ENCODE peak calls at places on chromosome 3, in nine cellular contexts. One of them, this sample, is unnamed.

GRCh38 chr3:156561533-156561932 is 6.6 kb upstream of the SSR3 start:
- DNase-seq in GM12878: no peak
- DNase-seq in CD4-positive, alpha-beta memory T cell: no peak
- DNase-seq in lower lobe of right lung: no peak
- DNase-seq in A673: no peak
- DNase-seq in psoas muscle: no peak
- DNase-seq in heart right ventricle: no peak
- DNase-seq in sigmoid colon: no peak
- DNase-seq in BJ: no peak
- DNase-seq in this sample: no peak

GRCh38 chr3:60598668-60599067 is 652.6 kb downstream of the FHIT start:
- DNase-seq in CD4-positive, alpha-beta memory T cell: no peak
- DNase-seq in BJ: no peak
- DNase-seq in lower lobe of right lung: no peak
- DNase-seq in psoas muscle: no peak
- DNase-seq in heart right ventricle: no peak
- DNase-seq in A673: no peak
- DNase-seq in sigmoid colon: no peak
- DNase-seq in GM12878: no peak
- DNase-seq in this sample: no peak

GRCh38 chr3:186824430-186825139 is 17.9 kb upstream of the ADIPOQ start:
- DNase-seq in heart right ventricle: no peak
- DNase-seq in sigmoid colon: no peak
- DNase-seq in BJ: no peak
- DNase-seq in lower lobe of right lung: no peak
- DNase-seq in psoas muscle: no peak
- DNase-seq in GM12878: no peak
- DNase-seq in CD4-positive, alpha-beta memory T cell: no peak
- DNase-seq in A673: no peak
- DNase-seq in this sample: no peak

GRCh38 chr3:125148836-125149235 is 63.7 kb downstream of the SLC12A8 start:
- DNase-seq in GM12878: no peak
- DNase-seq in CD4-positive, alpha-beta memory T cell: no peak
- DNase-seq in lower lobe of right lung: peak; percentile 75
- DNase-seq in heart right ventricle: peak; percentile 62
- DNase-seq in sigmoid colon: peak; percentile 68
- DNase-seq in BJ: no peak
- DNase-seq in A673: no peak
- DNase-seq in psoas muscle: peak; percentile 74
- DNase-seq in this sample: peak; percentile 35

GRCh38 chr3:64023861-64024223 is 548 bp upstream of the PSMD6 start:
- DNase-seq in BJ: no peak
- DNase-seq in CD4-positive, alpha-beta memory T cell: no peak
- DNase-seq in lower lobe of right lung: no peak
- DNase-seq in GM12878: no peak
- DNase-seq in heart right ventricle: no peak
- DNase-seq in sigmoid colon: no peak
- DNase-seq in psoas muscle: no peak
- DNase-seq in A673: no peak
- DNase-seq in this sample: no peak

GRCh38 chr3:42080452-42080872 is 10.7 kb upstream of the TRAK1 start:
- DNase-seq in sigmoid colon: peak; percentile 85
- DNase-seq in psoas muscle: no peak
- DNase-seq in CD4-positive, alpha-beta memory T cell: no peak
- DNase-seq in lower lobe of right lung: no peak
- DNase-seq in GM12878: peak; percentile 38
- DNase-seq in A673: peak; percentile 18
- DNase-seq in BJ: no peak
- DNase-seq in heart right ventricle: no peak
- DNase-seq in this sample: no peak

GRCh38 chr3:134318166-134318565 is 56.1 kb downstream of the AMOTL2 start:
- DNase-seq in heart right ventricle: no peak
- DNase-seq in GM12878: no peak
- DNase-seq in lower lobe of right lung: no peak
- DNase-seq in BJ: no peak
- DNase-seq in A673: no peak
- DNase-seq in sigmoid colon: no peak
- DNase-seq in CD4-positive, alpha-beta memory T cell: no peak
- DNase-seq in psoas muscle: no peak
- DNase-seq in this sample: no peak

GRCh38 chr3:50262778-50263177 is 6.2 kb upstream of the SEMA3B start:
- DNase-seq in sigmoid colon: no peak
- DNase-seq in BJ: no peak
- DNase-seq in GM12878: no peak
- DNase-seq in A673: no peak
- DNase-seq in lower lobe of right lung: no peak
- DNase-seq in psoas muscle: no peak
- DNase-seq in CD4-positive, alpha-beta memory T cell: no peak
- DNase-seq in heart right ventricle: no peak
- DNase-seq in this sample: no peak

GRCh38 chr3:45887759-45888511 is 1.6 kb downstream of the CCR9 start:
- DNase-seq in heart right ventricle: no peak
- DNase-seq in lower lobe of right lung: no peak
- DNase-seq in psoas muscle: no peak
- DNase-seq in CD4-positive, alpha-beta memory T cell: no peak
- DNase-seq in BJ: no peak
- DNase-seq in sigmoid colon: no peak
- DNase-seq in A673: no peak
- DNase-seq in GM12878: no peak
- DNase-seq in this sample: no peak

GRCh38 chr3:102307442-102307841 is 127.4 kb upstream of the ZPLD1 start:
- DNase-seq in heart right ventricle: no peak
- DNase-seq in sigmoid colon: no peak
- DNase-seq in A673: no peak
- DNase-seq in lower lobe of right lung: no peak
- DNase-seq in GM12878: no peak
- DNase-seq in psoas muscle: no peak
- DNase-seq in BJ: no peak
- DNase-seq in CD4-positive, alpha-beta memory T cell: no peak
- DNase-seq in this sample: no peak

GRCh38 chr3:31055757-31056156 is 161.3 kb upstream of the GADL1 start:
- DNase-seq in BJ: no peak
- DNase-seq in GM12878: no peak
- DNase-seq in psoas muscle: no peak
- DNase-seq in A673: no peak
- DNase-seq in sigmoid colon: no peak
- DNase-seq in heart right ventricle: no peak
- DNase-seq in CD4-positive, alpha-beta memory T cell: no peak
- DNase-seq in lower lobe of right lung: no peak
- DNase-seq in this sample: no peak

GRCh38 chr3:155744626-155745324 is at the start of gene PLCH1:
- DNase-seq in GM12878: no peak
- DNase-seq in sigmoid colon: peak; percentile 74
- DNase-seq in CD4-positive, alpha-beta memory T cell: peak; percentile 37
- DNase-seq in psoas muscle: peak; percentile 70
- DNase-seq in BJ: no peak
- DNase-seq in A673: peak; percentile 90
- DNase-seq in heart right ventricle: peak; percentile 56
- DNase-seq in lower lobe of right lung: peak; percentile 83
- DNase-seq in this sample: peak; percentile 70

GRCh38 chr3:10459954-10460754 is 45.2 kb downstream of the ATP2B2 start:
- DNase-seq in GM12878: no peak
- DNase-seq in CD4-positive, alpha-beta memory T cell: peak; percentile 51
- DNase-seq in psoas muscle: peak; percentile 79
- DNase-seq in heart right ventricle: peak; percentile 66
- DNase-seq in lower lobe of right lung: no peak
- DNase-seq in BJ: no peak
- DNase-seq in sigmoid colon: no peak
- DNase-seq in A673: peak; percentile 75
- DNase-seq in this sample: peak; percentile 82

GRCh38 chr3:151100076-151100475 is 14.6 kb downstream of the MED12L start:
- DNase-seq in GM12878: no peak
- DNase-seq in psoas muscle: no peak
- DNase-seq in lower lobe of right lung: no peak
- DNase-seq in A673: no peak
- DNase-seq in CD4-positive, alpha-beta memory T cell: no peak
- DNase-seq in sigmoid colon: no peak
- DNase-seq in heart right ventricle: no peak
- DNase-seq in BJ: no peak
- DNase-seq in this sample: no peak

GRCh38 chr3:16932877-16933276 is 48.1 kb downstream of the PLCL2 start:
- DNase-seq in CD4-positive, alpha-beta memory T cell: no peak
- DNase-seq in heart right ventricle: no peak
- DNase-seq in sigmoid colon: no peak
- DNase-seq in lower lobe of right lung: no peak
- DNase-seq in GM12878: no peak
- DNase-seq in A673: no peak
- DNase-seq in BJ: no peak
- DNase-seq in psoas muscle: no peak
- DNase-seq in this sample: no peak

GRCh38 chr3:182729903-182730674 is 63.2 kb upstream of the ATP11B start:
- DNase-seq in A673: no peak
- DNase-seq in BJ: no peak
- DNase-seq in CD4-positive, alpha-beta memory T cell: no peak
- DNase-seq in heart right ventricle: no peak
- DNase-seq in lower lobe of right lung: no peak
- DNase-seq in sigmoid colon: no peak
- DNase-seq in psoas muscle: no peak
- DNase-seq in GM12878: peak; percentile 68
- DNase-seq in this sample: no peak

GRCh38 chr3:16328124-16328523 is 63.1 kb downstream of the OXNAD1 start:
- DNase-seq in psoas muscle: no peak
- DNase-seq in sigmoid colon: no peak
- DNase-seq in A673: no peak
- DNase-seq in heart right ventricle: no peak
- DNase-seq in lower lobe of right lung: no peak
- DNase-seq in BJ: no peak
- DNase-seq in GM12878: no peak
- DNase-seq in CD4-positive, alpha-beta memory T cell: no peak
- DNase-seq in this sample: no peak

GRCh38 chr3:112253301-112253971 is 40.6 kb downstream of the SLC9C1 start:
- DNase-seq in heart right ventricle: no peak
- DNase-seq in CD4-positive, alpha-beta memory T cell: no peak
- DNase-seq in sigmoid colon: no peak
- DNase-seq in GM12878: peak; percentile 66
- DNase-seq in A673: no peak
- DNase-seq in psoas muscle: no peak
- DNase-seq in BJ: no peak
- DNase-seq in lower lobe of right lung: no peak
- DNase-seq in this sample: no peak

GRCh38 chr3:41681479-41681878 is 280.4 kb downstream of the ULK4 start:
- DNase-seq in CD4-positive, alpha-beta memory T cell: no peak
- DNase-seq in BJ: peak; percentile 89
- DNase-seq in sigmoid colon: no peak
- DNase-seq in A673: peak; percentile 66
- DNase-seq in heart right ventricle: no peak
- DNase-seq in GM12878: no peak
- DNase-seq in lower lobe of right lung: no peak
- DNase-seq in psoas muscle: no peak
- DNase-seq in this sample: peak; percentile 98

GRCh38 chr3:14440531-14441239 is 38.3 kb downstream of the SLC6A6 start:
- DNase-seq in psoas muscle: no peak
- DNase-seq in CD4-positive, alpha-beta memory T cell: no peak
- DNase-seq in heart right ventricle: no peak
- DNase-seq in A673: peak; percentile 81
- DNase-seq in BJ: no peak
- DNase-seq in lower lobe of right lung: no peak
- DNase-seq in sigmoid colon: no peak
- DNase-seq in GM12878: no peak
- DNase-seq in this sample: peak; percentile 34

GRCh38 chr3:170179444-170179843 is 2.1 kb downstream of the PHC3 start:
- DNase-seq in A673: no peak
- DNase-seq in BJ: no peak
- DNase-seq in CD4-positive, alpha-beta memory T cell: no peak
- DNase-seq in lower lobe of right lung: no peak
- DNase-seq in GM12878: no peak
- DNase-seq in sigmoid colon: no peak
- DNase-seq in heart right ventricle: no peak
- DNase-seq in psoas muscle: no peak
- DNase-seq in this sample: no peak
- H3K4me3 ChIP-seq in A673: peak overlapping the region; percentile 82
- H3K4me3 ChIP-seq in BJ: no peak overlapping the region
- H3K4me3 ChIP-seq in CD4-positive, alpha-beta memory T cell: no peak overlapping the region
- H3K4me3 ChIP-seq in lower lobe of right lung: peak overlapping the region; percentile 88
- H3K4me3 ChIP-seq in GM12878: peak overlapping the region; percentile 89
- H3K4me3 ChIP-seq in sigmoid colon: peak overlapping the region; percentile 99
- H3K4me3 ChIP-seq in heart right ventricle: no peak overlapping the region
- H3K4me3 ChIP-seq in psoas muscle: peak overlapping the region; percentile 92
- H3K4me3 ChIP-seq in this sample: peak overlapping the region; percentile 75

GRCh38 chr3:99648091-99648490 is 9.7 kb downstream of the COL8A1 start:
- DNase-seq in psoas muscle: no peak
- DNase-seq in GM12878: no peak
- DNase-seq in heart right ventricle: no peak
- DNase-seq in CD4-positive, alpha-beta memory T cell: no peak
- DNase-seq in lower lobe of right lung: no peak
- DNase-seq in sigmoid colon: no peak
- DNase-seq in BJ: no peak
- DNase-seq in A673: no peak
- DNase-seq in this sample: peak; percentile 70
- H3K4me3 ChIP-seq in psoas muscle: no peak overlapping the region
- H3K4me3 ChIP-seq in GM12878: no peak overlapping the region
- H3K4me3 ChIP-seq in heart right ventricle: no peak overlapping the region
- H3K4me3 ChIP-seq in CD4-positive, alpha-beta memory T cell: no peak overlapping the region
- H3K4me3 ChIP-seq in lower lobe of right lung: no peak overlapping the region
- H3K4me3 ChIP-seq in sigmoid colon: no peak overlapping the region
- H3K4me3 ChIP-seq in BJ: no peak overlapping the region
- H3K4me3 ChIP-seq in A673: no peak overlapping the region
- H3K4me3 ChIP-seq in this sample: no peak overlapping the region

GRCh38 chr3:73556520-73557371 is 68.0 kb downstream of the PDZRN3 start:
- DNase-seq in BJ: no peak
- DNase-seq in psoas muscle: peak; percentile 58
- DNase-seq in sigmoid colon: no peak
- DNase-seq in lower lobe of right lung: no peak
- DNase-seq in heart right ventricle: no peak
- DNase-seq in CD4-positive, alpha-beta memory T cell: no peak
- DNase-seq in GM12878: no peak
- DNase-seq in A673: no peak
- DNase-seq in this sample: no peak
- H3K4me3 ChIP-seq in BJ: no peak overlapping the region
- H3K4me3 ChIP-seq in psoas muscle: no peak overlapping the region
- H3K4me3 ChIP-seq in sigmoid colon: no peak overlapping the region
- H3K4me3 ChIP-seq in lower lobe of right lung: no peak overlapping the region
- H3K4me3 ChIP-seq in heart right ventricle: no peak overlapping the region
- H3K4me3 ChIP-seq in CD4-positive, alpha-beta memory T cell: no peak overlapping the region
- H3K4me3 ChIP-seq in GM12878: no peak overlapping the region
- H3K4me3 ChIP-seq in A673: no peak overlapping the region
- H3K4me3 ChIP-seq in this sample: no peak overlapping the region

GRCh38 chr3:126355251-126355650 is 2.0 kb downstream of the KLF15 start:
- DNase-seq in A673: no peak
- DNase-seq in psoas muscle: peak; percentile 46
- DNase-seq in sigmoid colon: peak; percentile 67
- DNase-seq in lower lobe of right lung: peak; percentile 43
- DNase-seq in BJ: no peak
- DNase-seq in heart right ventricle: no peak
- DNase-seq in GM12878: no peak
- DNase-seq in CD4-positive, alpha-beta memory T cell: no peak
- DNase-seq in this sample: no peak
- H3K4me3 ChIP-seq in A673: peak overlapping the region; percentile 77
- H3K4me3 ChIP-seq in psoas muscle: peak overlapping the region; percentile 74
- H3K4me3 ChIP-seq in sigmoid colon: peak overlapping the region; percentile 97
- H3K4me3 ChIP-seq in lower lobe of right lung: peak overlapping the region; percentile 77
- H3K4me3 ChIP-seq in BJ: no peak overlapping the region
- H3K4me3 ChIP-seq in heart right ventricle: no peak overlapping the region
- H3K4me3 ChIP-seq in GM12878: no peak overlapping the region
- H3K4me3 ChIP-seq in CD4-positive, alpha-beta memory T cell: no peak overlapping the region
- H3K4me3 ChIP-seq in this sample: no peak overlapping the region

This sample was measured in astrocyte of the spinal cord.